ENCODE peak calls at places on chromosomes 13 and 19, in seven cellular contexts. I is aorta, C is esophagus squamous epithelium, Z is fibroblast of lung, Y is osteoblast, P is neuronal stem cell, L is right atrium auricular region. U is an unnamed sample. For H3K27me3 and H3K9me3, the result is how much of the 10 kb centered on the place peaks cover.

GRCh38 chr19:17125728-17126677 is 50.4 kb downstream of the MYO9B start:
- DNase-seq in I (peak), C (no peak), Z (peak), Y (peak), P (no peak), L (peak), U (peak)

GRCh38 chr13:75550159-75550567 is 572 bp downstream of the UCHL3 start:
- DNase-seq in I (no peak), C (no peak), Z (peak), Y (no peak), P (no peak), L (no peak), U (peak)

GRCh38 chr13:99237981-99238662 is 20.1 kb downstream of the GPR18 start:
- DNase-seq in I (no peak), C (no peak), Z (no peak), Y (no peak), P (no peak), L (no peak), U (no peak)

GRCh38 chr13:113954046-113954841 is 19.6 kb downstream of the C13orf46 start:
- DNase-seq in I (peak), C (no peak), Z (no peak), Y (no peak), P (no peak), L (no peak), U (peak)

GRCh38 chr19:53771133-53771532 is 53.0 kb downstream of the NLRP12 start:
- DNase-seq in I (no peak), C (no peak), Z (no peak), Y (peak), P (no peak), L (no peak), U (no peak)

GRCh38 chr13:33229446-33230177 is 55.9 kb downstream of the STARD13 start:
- DNase-seq in I (no peak), C (no peak), Z (no peak), Y (no peak), P (no peak), L (no peak), U (peak)

GRCh38 chr19:41327076-41327475 is 17.1 kb downstream of the CCDC97 start:
- DNase-seq in I (no peak), C (no peak), Z (no peak), Y (no peak), P (no peak), L (no peak), U (no peak)

GRCh38 chr19:15304140-15304705 is 28.1 kb downstream of the BRD4 start:
- DNase-seq in I (no peak), C (no peak), Z (no peak), Y (no peak), P (no peak), L (no peak), U (peak)

GRCh38 chr19:40605201-40605971 is 4.2 kb downstream of the LTBP4 start:
- DNase-seq in I (peak), C (no peak), Z (peak), Y (peak), P (no peak), L (no peak), U (peak)

GRCh38 chr13:38872693-38873092 is 117.9 kb downstream of the STOML3 start:
- DNase-seq in I (no peak), C (no peak), Z (peak), Y (no peak), P (peak), L (no peak), U (peak)

GRCh38 chr19:48874309-48875135 is 2.3 kb downstream of the PPP1R15A start:
- DNase-seq in I (no peak), C (no peak), Z (no peak), Y (peak), P (no peak), L (no peak), U (peak)

GRCh38 chr13:96781141-96781540 is 213.1 kb downstream of the OXGR1 start:
- DNase-seq in I (peak), C (no peak), Z (no peak), Y (no peak), P (no peak), L (peak), U (no peak)

GRCh38 chr13:23069571-23069970 is 111.2 kb upstream of the SGCG start:
- DNase-seq in I (no peak), C (no peak), Z (peak), Y (peak), P (no peak), L (no peak), U (no peak)

GRCh38 chr13:103568314-103568713 is 502.1 kb upstream of the SLC10A2 start:
- DNase-seq in I (no peak), C (no peak), Z (no peak), Y (no peak), P (no peak), L (no peak), U (no peak)

GRCh38 chr19:13102416-13102665 is 317 bp downstream of the LYL1 start:
- DNase-seq in I (no peak), C (no peak), Z (no peak), Y (no peak), P (no peak), L (no peak), U (no peak)

GRCh38 chr19:4914736-4915501 is 5.6 kb downstream of the UHRF1 start:
- DNase-seq in I (peak), C (peak), Z (peak), Y (peak), P (no peak), L (no peak), U (peak)

GRCh38 chr19:32924200-32924599 is 47.6 kb downstream of the CEP89 start:
- DNase-seq in I (no peak), C (no peak), Z (peak), Y (peak), P (no peak), L (no peak), U (no peak)

GRCh38 chr13:41601718-41602445 is 144.5 kb downstream of the RGCC start:
- DNase-seq in I (no peak), C (no peak), Z (peak), Y (no peak), P (no peak), L (no peak), U (no peak)

GRCh38 chr19:14507704-14508246 is 10.4 kb downstream of the DNAJB1 start:
- DNase-seq in I (no peak), C (no peak), Z (peak), Y (peak), P (no peak), L (no peak), U (no peak)

GRCh38 chr19:32901504-32902161 is 32.1 kb upstream of the SLC7A9 start:
- DNase-seq in I (no peak), C (no peak), Z (no peak), Y (no peak), P (no peak), L (no peak), U (no peak)

GRCh38 chr13:70490320-70490935 is 382.2 kb upstream of the KLHL1 start:
- DNase-seq in I (no peak), C (no peak), Z (no peak), Y (no peak), P (no peak), L (no peak), U (no peak)

GRCh38 chr13:74288361-74288911 is 154.2 kb upstream of the KLF12 start:
- DNase-seq in I (peak), C (no peak), Z (peak), Y (no peak), P (peak), L (no peak), U (peak)

GRCh38 chr13:34420975-34421719 is 520.9 kb upstream of the NBEA start:
- DNase-seq in I (no peak), C (no peak), Z (no peak), Y (peak), P (no peak), L (no peak), U (no peak)

GRCh38 chr19:43471091-43471490 is 5.7 kb upstream of the LYPD3 start:
- DNase-seq in I (no peak), C (no peak), Z (no peak), Y (peak), P (no peak), L (no peak), U (no peak)

GRCh38 chr13:43878897-43879322 is 630 bp downstream of the CCDC122 start:
- DNase-seq in I (peak), C (peak), Z (peak), Y (peak), P (no peak), L (peak), U (no peak)

GRCh38 chr13:54637377-54637776 is 1608.8 kb downstream of the OLFM4 start:
- DNase-seq in I (no peak), C (no peak), Z (peak), Y (no peak), P (peak), L (no peak), U (no peak)

GRCh38 chr13:42836930-42837329 is 55.5 kb downstream of the FAM216B start:
- DNase-seq in I (no peak), C (no peak), Z (peak), Y (peak), P (no peak), L (no peak), U (peak)

GRCh38 chr19:16142032-16142580 is 1.4 kb upstream of the HSH2D start:
- DNase-seq in I (no peak), C (no peak), Z (no peak), Y (no peak), P (no peak), L (no peak), U (no peak)

GRCh38 chr13:54875111-54875510 is 1846.5 kb downstream of the OLFM4 start:
- DNase-seq in I (no peak), C (no peak), Z (no peak), Y (no peak), P (no peak), L (no peak), U (no peak)

GRCh38 chr13:34145061-34145460 is 327.1 kb downstream of the RFC3 start:
- DNase-seq in I (no peak), C (no peak), Z (no peak), Y (no peak), P (no peak), L (no peak), U (no peak)

GRCh38 chr13:65292488-65292901 is 1937.6 kb downstream of the PCDH9 start:
- DNase-seq in I (no peak), C (no peak), Z (peak), Y (no peak), P (no peak), L (no peak), U (peak)

GRCh38 chr13:108963276-108963810 is 333.9 kb downstream of the MYO16 start:
- DNase-seq in I (no peak), C (no peak), Z (no peak), Y (no peak), P (no peak), L (no peak), U (no peak)

GRCh38 chr19:10419646-10420443 is 493 bp upstream of the PDE4A start:
- DNase-seq in I (no peak), C (no peak), Z (peak), Y (peak), P (peak), L (no peak), U (peak)

GRCh38 chr19:45901432-45901903 is 945 bp downstream of the MYPOP start:
- DNase-seq in I (peak), C (no peak), Z (peak), Y (peak), P (no peak), L (peak), U (peak)

GRCh38 chr19:43506629-43507028 is 2.1 kb upstream of the PHLDB3 start:
- DNase-seq in I (no peak), C (no peak), Z (no peak), Y (peak), P (no peak), L (no peak), U (no peak)

GRCh38 chr19:10603873-10604459 is 16.9 kb upstream of the AP1M2 start:
- DNase-seq in I (no peak), C (no peak), Z (no peak), Y (peak), P (no peak), L (peak), U (no peak)

GRCh38 chr19:1307320-1307719 is 21.6 kb downstream of the EFNA2 start:
- DNase-seq in I (no peak), C (no peak), Z (no peak), Y (no peak), P (no peak), L (no peak), U (no peak)

GRCh38 chr13:50843256-50844043 is at the start of gene DLEU7:
- DNase-seq in I (peak), C (no peak), Z (no peak), Y (peak), P (peak), L (no peak), U (no peak)

GRCh38 chr13:36548129-36548528 is 115.8 kb downstream of the CCNA1 start:
- DNase-seq in I (no peak), C (no peak), Z (no peak), Y (no peak), P (no peak), L (no peak), U (no peak)

DNA sequence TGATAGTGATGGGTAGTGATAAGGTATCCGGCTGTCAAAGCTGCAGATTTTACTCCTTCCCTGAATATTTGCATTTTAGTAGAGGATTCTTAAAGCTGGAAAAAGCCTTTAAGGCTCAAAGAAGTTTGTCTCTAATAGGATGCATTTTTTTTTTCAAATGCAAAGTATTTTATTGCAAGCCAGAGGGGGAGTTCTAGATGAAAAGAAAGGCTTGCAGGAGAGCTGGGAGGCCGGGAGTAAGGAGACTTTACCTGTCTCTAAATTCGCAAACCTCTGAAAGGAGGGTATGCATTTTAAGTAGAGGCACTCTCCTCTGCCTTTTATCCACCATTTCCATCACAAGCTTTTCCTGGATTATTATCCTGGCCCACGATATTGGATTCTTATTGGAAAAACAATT is 100.6 kb upstream of the FNDC3A start:
- DNase-seq in I (no peak), C (no peak), Z (no peak), Y (no peak), P (no peak), L (no peak), U (no peak)
- H3K27me3 ChIP-seq in I (under half), C (under half), Z (under half), Y (under half), P (under half), L (under half), U (under half)

GRCh38 chr19:34330116-34330515 is 34.9 kb upstream of the GPI start:
- DNase-seq in I (no peak), C (no peak), Z (no peak), Y (no peak), P (no peak), L (no peak), U (no peak)
- H3K4me3 ChIP-seq in I (no peak), C (no peak), Z (no peak), Y (no peak), P (no peak), L (no peak), U (no peak)

DNA sequence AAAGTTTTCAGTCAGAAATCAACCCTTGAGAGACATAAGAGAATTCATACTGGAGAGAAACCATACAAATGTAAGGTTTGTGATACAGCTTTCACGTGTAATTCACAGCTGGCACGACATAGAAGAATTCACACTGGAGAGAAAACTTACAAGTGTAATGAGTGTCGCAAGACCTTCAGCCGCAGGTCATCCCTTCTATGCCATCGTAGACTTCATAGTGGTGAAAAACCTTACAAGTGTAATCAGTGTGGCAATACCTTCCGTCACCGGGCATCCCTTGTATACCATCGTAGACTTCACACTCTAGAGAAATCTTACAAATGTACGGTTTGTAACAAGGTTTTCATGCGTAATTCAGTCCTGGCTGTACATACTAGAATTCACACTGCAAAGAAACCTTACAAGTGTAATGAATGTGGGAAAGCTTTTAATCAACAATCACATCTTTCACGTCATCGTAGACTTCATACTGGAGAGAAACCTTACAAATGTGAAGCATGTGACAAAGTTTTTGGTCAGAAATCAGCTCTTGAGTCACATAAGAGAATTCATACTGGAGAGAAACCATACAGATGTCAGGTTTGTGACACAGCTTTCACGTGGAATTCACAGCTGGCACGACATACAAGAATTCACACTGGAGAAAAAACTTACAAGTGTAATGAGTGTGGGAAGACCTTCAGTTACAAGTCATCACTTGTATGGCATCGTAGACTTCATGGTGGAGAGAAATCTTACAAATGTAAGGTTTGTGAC is 15.7 kb upstream of the ZNF701 start:
- DNase-seq in I (no peak), C (no peak), Z (no peak), Y (no peak), P (no peak), L (no peak), U (no peak)
- H3K9me3 ChIP-seq in I (under half), C (half or more), Z (under half), Y (under half), P (half or more), L (under half), U (under half)

DNA sequence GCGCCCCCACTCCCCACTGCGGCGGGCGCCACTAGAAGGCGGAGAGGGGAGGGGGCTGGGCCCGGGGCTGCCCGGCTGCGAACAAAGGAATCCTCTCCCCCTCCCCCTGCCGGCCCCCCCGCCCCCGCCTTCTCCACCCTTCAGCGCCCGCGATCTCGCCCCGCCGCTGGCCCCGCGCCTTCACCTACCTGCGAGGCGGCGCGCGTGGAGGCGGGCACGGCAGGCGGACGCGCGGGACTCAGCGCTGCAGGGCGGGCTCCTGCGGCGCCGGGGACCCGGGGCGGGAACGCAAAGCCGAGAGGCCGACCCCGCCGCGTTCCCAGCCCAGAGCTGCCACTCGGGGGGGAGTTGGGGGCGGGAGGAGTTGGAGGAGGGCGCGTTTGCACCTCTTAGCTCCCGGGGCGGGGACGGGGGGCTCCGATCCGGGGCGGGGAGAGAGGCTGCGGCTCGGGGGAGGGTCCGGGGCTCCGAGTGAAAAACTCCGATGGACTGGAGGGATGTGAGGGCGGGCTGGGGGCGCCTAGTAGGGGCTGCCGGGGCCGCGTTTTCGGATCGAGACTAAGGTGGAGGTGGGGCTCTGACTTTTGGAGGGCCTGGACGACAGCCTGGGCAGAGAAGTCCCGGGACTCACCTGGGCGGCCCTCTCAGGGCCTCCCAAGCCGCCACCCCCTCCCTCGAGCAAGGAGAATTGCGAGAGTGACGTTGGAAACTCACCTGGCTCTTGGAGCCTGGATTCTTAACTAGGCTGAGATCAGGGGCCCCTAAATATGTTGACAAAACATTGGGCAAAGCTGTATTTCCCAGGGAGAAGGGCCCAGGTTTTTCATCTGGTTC is at the start of gene FBN3:
- DNase-seq in I (no peak), C (no peak), Z (no peak), Y (peak), P (peak), L (no peak), U (no peak)
- H3K27me3 ChIP-seq in I (under half), C (under half), Z (under half), Y (under half), P (under half), L (under half), U (half or more)

GRCh38 chr13:27953671-27954405 is 15.3 kb downstream of the CDX2 start:
- DNase-seq in I (peak), C (no peak), Z (peak), Y (peak), P (peak), L (no peak), U (peak)
- H3K4me3 ChIP-seq in I (no peak), C (peak), Z (no peak), Y (peak), P (peak), L (peak), U (peak)

DNA sequence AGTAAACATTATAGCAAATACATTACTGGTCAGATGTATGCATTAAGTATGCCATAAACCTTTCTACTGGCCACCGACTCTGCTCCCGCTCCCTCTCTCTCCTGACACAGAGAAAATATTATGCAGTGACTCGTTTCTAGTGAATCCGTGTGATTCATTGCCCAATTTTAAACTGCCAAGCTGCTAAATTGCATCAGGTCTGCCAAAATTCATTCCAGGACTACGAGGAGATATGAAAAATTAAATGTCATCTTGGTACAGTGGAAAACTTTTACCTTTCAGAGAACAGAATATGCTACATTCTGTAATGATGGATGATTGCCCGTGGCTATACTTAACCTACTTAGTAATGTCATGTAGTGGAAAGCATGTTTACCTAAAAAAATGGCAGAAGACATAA is 368.8 kb upstream of the TSHZ3 start:
- DNase-seq in I (no peak), C (no peak), Z (peak), Y (peak), P (no peak), L (no peak), U (no peak)
- H3K9me3 ChIP-seq in I (under half), C (under half), Z (under half), Y (under half), P (under half), L (under half), U (under half)